ENCODE peak calls at places on chromosomes 16 and 17, in four cellular contexts. E is body of pancreas; F is adrenal gland; N is CD4-positive, alpha-beta T cell. O is an unnamed sample.

GRCh38 chr17:57862410-57862989 is 12.7 kb upstream of the MRPS23 start:
- DNase-seq in E (no peak), F (no peak), N (no peak), O (no peak)

GRCh38 chr17:82970818-82971610 is 108.4 kb upstream of the METRNL start:
- DNase-seq in E (no peak), F (no peak), N (no peak), O (no peak)

GRCh38 chr17:46950997-46951621 is 27.9 kb downstream of the RPRML start:
- DNase-seq in E (no peak), F (no peak), N (no peak), O (no peak)

GRCh38 chr17:1638624-1639300 is 6.8 kb downstream of the SCARF1 start:
- DNase-seq in E (no peak), F (no peak), N (no peak), O (no peak)

GRCh38 chr17:888998-889401 is 90.6 kb downstream of the NXN start:
- DNase-seq in E (no peak), F (no peak), N (no peak), O (no peak)

GRCh38 chr16:88649924-88650748 is 717 bp downstream of the CYBA start:
- DNase-seq in E (peak), F (no peak), N (no peak), O (peak)

GRCh38 chr17:78256705-78257559 is 25.5 kb downstream of the TMEM235 start:
- DNase-seq in E (no peak), F (peak), N (no peak), O (no peak)

GRCh38 chr16:10679921-10680320 is 14.8 kb downstream of the TEKT5 start:
- DNase-seq in E (no peak), F (no peak), N (no peak), O (no peak)

GRCh38 chr17:59160203-59161025 is 4.9 kb downstream of the PRR11 start:
- DNase-seq in E (no peak), F (no peak), N (no peak), O (no peak)

GRCh38 chr16:31298958-31299357 is 39.2 kb downstream of the ITGAM start:
- DNase-seq in E (no peak), F (no peak), N (no peak), O (no peak)

GRCh38 chr17:8173056-8173870 is 2.9 kb downstream of the TMEM107 start:
- DNase-seq in E (peak), F (peak), N (peak), O (peak)

GRCh38 chr17:31561469-31562412 is 170.3 kb downstream of the RAB11FIP4 start:
- DNase-seq in E (no peak), F (no peak), N (no peak), O (peak)

GRCh38 chr16:8458481-8458880 is 131.8 kb downstream of the TMEM114 start:
- DNase-seq in E (no peak), F (no peak), N (no peak), O (no peak)

GRCh38 chr16:75580-76501 is 2.2 kb upstream of the MPG start:
- DNase-seq in E (peak), F (peak), N (no peak), O (peak)

GRCh38 chr16:50207652-50208051 is 54.5 kb downstream of the TENT4B start:
- DNase-seq in E (no peak), F (no peak), N (no peak), O (peak)

GRCh38 chr17:76248013-76248782 is 7.9 kb upstream of the RNF157 start:
- DNase-seq in E (peak), F (no peak), N (no peak), O (no peak)

GRCh38 chr17:82767041-82767754 is 15.3 kb downstream of the TBCD start:
- DNase-seq in E (peak), F (peak), N (no peak), O (peak)

GRCh38 chr16:86580063-86580797 is 1.9 kb downstream of the FOXL1 start:
- DNase-seq in E (no peak), F (no peak), N (no peak), O (no peak)

GRCh38 chr17:50904522-50905459 is 38.6 kb upstream of the TOB1 start:
- DNase-seq in E (peak), F (no peak), N (no peak), O (peak)

GRCh38 chr16:23557779-23558330 is 328 bp downstream of the UBFD1 start:
- DNase-seq in E (no peak), F (peak), N (no peak), O (peak)

GRCh38 chr17:52647411-52647810 is 488.9 kb upstream of the CA10 start:
- DNase-seq in E (no peak), F (no peak), N (no peak), O (no peak)

GRCh38 chr16:87108941-87109340 is 208.3 kb downstream of the C16orf95 start:
- DNase-seq in E (no peak), F (no peak), N (no peak), O (peak)

GRCh38 chr16:72285728-72286127 is 113.8 kb upstream of the PMFBP1 start:
- DNase-seq in E (no peak), F (no peak), N (no peak), O (no peak)

GRCh38 chr16:88966986-88967799 is 9.8 kb downstream of the CBFA2T3 start:
- DNase-seq in E (no peak), F (no peak), N (no peak), O (no peak)

GRCh38 chr17:50219345-50219744 is 17.9 kb upstream of the COL1A1 start:
- DNase-seq in E (no peak), F (no peak), N (no peak), O (peak)

GRCh38 chr17:57305918-57306317 is 49.6 kb downstream of the MSI2 start:
- DNase-seq in E (no peak), F (no peak), N (no peak), O (no peak)

GRCh38 chr16:60166-60565 is 6.5 kb downstream of the SNRNP25 start:
- DNase-seq in E (no peak), F (no peak), N (no peak), O (no peak)

GRCh38 chr17:77409282-77410161 is 268.8 kb downstream of the SEC14L1 start:
- DNase-seq in E (peak), F (no peak), N (no peak), O (peak)

GRCh38 chr17:72462814-72463213 is 342.0 kb downstream of the SOX9 start:
- DNase-seq in E (no peak), F (no peak), N (no peak), O (no peak)

GRCh38 chr17:67211742-67212141 is 33.3 kb downstream of the HELZ start:
- DNase-seq in E (no peak), F (no peak), N (no peak), O (peak)

GRCh38 chr16:31225193-31225592 is 8.3 kb upstream of the PYDC1 start:
- DNase-seq in E (no peak), F (no peak), N (no peak), O (no peak)

GRCh38 chr16:13999895-14000425 is 71.2 kb upstream of the MRTFB start:
- DNase-seq in E (no peak), F (no peak), N (no peak), O (no peak)

GRCh38 chr16:27993587-27993986 is 69.9 kb downstream of the GSG1L start:
- DNase-seq in E (no peak), F (no peak), N (no peak), O (no peak)

GRCh38 chr17:42979511-42980273 is at the start of gene PTGES3L:
- DNase-seq in E (peak), F (no peak), N (no peak), O (no peak)

GRCh38 chr16:79632289-79632688 is 31.8 kb upstream of the MAF start:
- DNase-seq in E (no peak), F (no peak), N (no peak), O (no peak)

GRCh38 chr17:46818319-46818928 is at the start of gene WNT3:
- DNase-seq in E (no peak), F (no peak), N (peak), O (no peak)

GRCh38 chr16:35370617-35371016 is 1911.2 kb downstream of the TP53TG3F start:
- DNase-seq in E (no peak), F (no peak), N (no peak), O (no peak)

DNA sequence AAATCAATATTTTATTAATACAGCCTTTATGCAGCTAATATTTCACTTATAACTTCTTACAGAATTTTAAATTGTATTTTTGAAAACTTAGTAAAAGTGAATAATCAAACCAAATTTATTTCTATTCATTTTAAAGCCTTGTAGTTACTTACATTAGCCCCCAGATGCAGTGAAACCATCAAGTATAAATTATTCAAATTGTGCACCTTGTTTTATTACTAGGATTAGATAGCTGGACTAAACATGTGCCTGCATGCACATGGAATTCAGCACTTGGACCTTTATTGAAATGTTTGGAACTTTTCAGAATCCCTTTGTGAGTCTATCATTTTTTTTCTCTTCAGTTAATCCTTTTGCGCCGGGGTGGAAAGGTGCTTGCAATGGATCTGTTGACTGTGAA is 4.7 kb downstream of the ZPBP2 start:
- DNase-seq in E (no peak), F (no peak), N (no peak), O (peak)
- TF ChIP-seq CTCF in E (peak), F (no peak), N (peak), O (peak)

GRCh38 chr17:19750020-19750572 is 2.0 kb upstream of the ALDH3A1 start:
- DNase-seq in E (no peak), F (no peak), N (no peak), O (no peak)

GRCh38 chr17:19747159-19747719 is 859 bp downstream of the ALDH3A1 start:
- DNase-seq in E (no peak), F (no peak), N (no peak), O (no peak)

GRCh38 chr17:19748807-19749193 is 702 bp upstream of the ALDH3A1 start:
- DNase-seq in E (no peak), F (no peak), N (no peak), O (no peak)

GRCh38 chr17:19746517-19746916 is 1.6 kb downstream of the ALDH3A1 start:
- DNase-seq in E (no peak), F (no peak), N (no peak), O (no peak)

DNA sequence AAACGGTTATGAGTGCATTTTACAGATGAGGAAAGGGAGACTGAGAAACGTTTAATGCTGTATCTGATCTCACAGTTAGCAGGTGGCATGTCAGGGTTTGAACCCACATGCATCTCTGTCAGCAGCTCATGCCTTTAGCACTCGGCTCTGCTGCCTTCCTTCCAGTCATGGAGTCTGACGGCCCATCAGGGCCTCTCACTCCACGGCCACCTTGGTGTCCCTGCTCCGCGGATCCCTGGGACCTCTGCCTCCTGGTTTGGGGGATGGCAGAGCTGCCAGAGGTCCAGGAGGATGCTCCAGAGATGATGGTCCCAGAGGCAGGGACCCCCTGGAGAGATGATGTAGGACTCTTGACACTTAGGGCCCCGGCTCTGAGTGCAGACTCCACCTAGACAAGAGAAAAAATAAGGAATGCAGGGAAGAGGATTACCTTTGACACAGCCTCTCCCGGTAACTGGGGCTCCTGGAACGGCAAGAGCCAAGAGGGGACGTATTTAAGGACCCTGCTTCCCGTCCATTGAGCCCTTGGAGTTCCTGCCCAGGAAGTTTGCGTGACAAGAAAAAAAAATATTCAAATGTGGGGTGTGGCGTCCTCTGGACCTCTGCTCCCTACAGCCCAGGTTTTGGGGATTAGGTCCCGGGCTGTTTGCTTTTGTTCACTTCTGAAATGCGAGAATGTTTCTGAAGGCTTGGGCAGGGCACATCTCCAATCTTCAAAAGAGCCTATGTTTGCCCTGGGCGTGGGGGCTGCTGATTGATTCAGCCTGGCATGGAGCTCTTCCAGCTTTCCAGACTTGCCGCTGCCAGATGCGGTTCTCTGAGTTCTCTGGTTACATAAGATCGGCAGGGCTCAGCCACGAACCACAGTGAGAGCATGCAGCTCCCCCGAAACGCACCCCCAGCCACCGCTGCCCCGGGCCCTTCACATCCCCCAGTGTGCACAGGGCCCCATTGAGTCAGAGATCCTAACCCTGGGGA is at the start of gene ALDH3A1:
- DNase-seq in E (peak), F (no peak), N (no peak), O (peak)
- TF ChIP-seq CTCF in E (no peak), F (no peak), N (no peak), O (no peak)

GRCh38 chr16:29316673-29317237 is 89.8 kb downstream of the NPIPB11 start:
- DNase-seq in E (peak), F (no peak), N (no peak), O (no peak)

GRCh38 chr16:29314292-29314934 is 92.1 kb downstream of the NPIPB11 start:
- DNase-seq in E (no peak), F (no peak), N (no peak), O (no peak)

GRCh38 chr16:29317269-29317668 is 89.2 kb downstream of the NPIPB11 start:
- DNase-seq in E (no peak), F (no peak), N (no peak), O (no peak)

GRCh38 chr16:29315046-29315445 is 91.5 kb downstream of the NPIPB11 start:
- DNase-seq in E (no peak), F (no peak), N (no peak), O (peak)

GRCh38 chr16:29315916-29316517 is 90.5 kb downstream of the NPIPB11 start:
- DNase-seq in E (no peak), F (no peak), N (no peak), O (no peak)
- TF ChIP-seq CTCF in E (peak), F (no peak), N (no peak), O (no peak)

GRCh38 chr17:80892900-80893603 is 98.6 kb upstream of the CHMP6 start:
- DNase-seq in E (no peak), F (peak), N (no peak), O (peak)

GRCh38 chr17:80894726-80895125 is 96.9 kb upstream of the CHMP6 start:
- DNase-seq in E (no peak), F (no peak), N (no peak), O (no peak)

GRCh38 chr17:80893604-80894438 is 97.8 kb upstream of the CHMP6 start:
- DNase-seq in E (no peak), F (no peak), N (no peak), O (no peak)

GRCh38 chr17:80895366-80895765 is 96.3 kb upstream of the CHMP6 start:
- DNase-seq in E (no peak), F (no peak), N (no peak), O (no peak)

DNA sequence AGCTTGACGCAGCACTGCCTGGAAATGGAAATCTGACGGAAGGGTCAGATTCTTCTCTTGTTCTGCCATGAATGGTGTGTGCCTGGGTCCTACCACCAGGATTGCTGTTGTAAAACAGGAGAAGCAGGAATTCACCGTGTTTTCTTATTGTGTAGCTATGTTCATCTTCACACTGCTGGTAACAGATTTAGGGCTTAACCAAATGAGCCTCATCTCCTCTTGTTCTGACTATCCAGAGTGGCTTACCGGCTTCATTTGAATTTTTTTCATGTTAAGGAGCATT is 97.3 kb upstream of the CHMP6 start:
- DNase-seq in E (no peak), F (no peak), N (no peak), O (no peak)
- TF ChIP-seq CTCF in E (no peak), F (no peak), N (no peak), O (peak)

DNA sequence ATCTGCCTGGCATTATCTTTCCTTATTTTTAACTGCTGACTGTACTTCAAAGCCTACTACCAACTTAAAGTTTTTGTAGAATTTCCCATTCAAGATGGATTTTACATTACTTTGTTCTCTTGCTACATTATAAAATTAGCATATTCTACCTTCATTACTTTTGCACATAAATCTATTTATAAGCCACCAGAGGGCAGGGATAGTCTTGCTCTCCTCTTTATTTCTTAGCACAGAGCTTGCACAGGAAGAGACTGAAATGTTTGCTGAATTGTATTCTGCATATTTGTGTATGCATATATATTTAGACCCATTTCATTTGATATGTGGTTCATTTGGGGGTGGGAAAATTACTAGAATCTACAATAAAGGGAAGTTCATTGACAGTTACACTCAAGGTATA is 108.0 kb downstream of the SKAP1 start:
- DNase-seq in E (no peak), F (no peak), N (no peak), O (peak)
- TF ChIP-seq CTCF in E (no peak), F (no peak), N (no peak), O (peak)

GRCh38 chr17:10349403-10349802 is 23.4 kb downstream of the MYH13 start:
- DNase-seq in E (no peak), F (no peak), N (no peak), O (no peak)
- TF ChIP-seq CTCF in E (no peak), F (no peak), N (no peak), O (peak)

GRCh38 chr16:70253291-70254094 is 1.8 kb upstream of the EXOSC6 start:
- DNase-seq in E (peak), F (peak), N (no peak), O (peak)
- TF ChIP-seq CTCF in E (peak), F (peak), N (peak), O (peak)